ENCODE peak calls at places on chromosome 11, in ten cellular contexts. O, J, W, Y, B, P, C, N, X and S are unnamed samples. For H3K4me1, the result is how much of the 10 kb centered on the place peaks cover.

GRCh38 chr11:80584661-80585060 is 1143.8 kb upstream of the TENM4 start:
- DNase-seq in B (no peak), J (no peak), X (no peak), C (no peak), O (no peak), Y (no peak), W (no peak), P (no peak), N (no peak), S (no peak)

GRCh38 chr11:134331565-134332188 is at the start of gene GLB1L2:
- DNase-seq in P (peak), N (peak), W (peak), J (peak), B (no peak), X (peak), C (peak), O (peak), Y (peak), S (peak)

GRCh38 chr11:9293646-9294045 is 20.7 kb downstream of the TMEM41B start:
- DNase-seq in O (no peak), C (no peak), X (no peak), N (no peak), P (no peak), B (no peak), W (no peak), J (no peak), Y (no peak), S (no peak)

GRCh38 chr11:125423247-125423849 is 72.7 kb downstream of the FEZ1 start:
- DNase-seq in Y (no peak), N (no peak), X (no peak), O (no peak), J (peak), B (no peak), P (no peak), W (no peak), C (no peak), S (no peak)

GRCh38 chr11:3104051-3104714 is 47.0 kb upstream of the CARS1 start:
- DNase-seq in B (no peak), J (no peak), O (no peak), P (no peak), N (no peak), Y (no peak), C (no peak), W (no peak), X (peak), S (peak)

GRCh38 chr11:76995177-76995576 is 39.0 kb upstream of the B3GNT6 start:
- DNase-seq in Y (no peak), C (no peak), X (no peak), J (no peak), O (no peak), N (no peak), P (no peak), B (no peak), W (no peak), S (no peak)

GRCh38 chr11:134939046-134939445 is 527.0 kb upstream of the B3GAT1 start:
- DNase-seq in Y (no peak), P (no peak), O (no peak), X (no peak), J (no peak), B (no peak), N (no peak), W (peak), C (no peak), S (no peak)

GRCh38 chr11:1088927-1089737 is 14.5 kb downstream of the MUC2 start:
- DNase-seq in B (no peak), J (no peak), O (no peak), N (no peak), C (no peak), Y (peak), X (no peak), P (no peak), W (no peak), S (peak)

GRCh38 chr11:108115495-108116140 is 5.7 kb upstream of the ACAT1 start:
- DNase-seq in W (peak), C (peak), N (peak), P (no peak), O (no peak), J (peak), X (peak), Y (no peak), B (no peak), S (peak)

DNA sequence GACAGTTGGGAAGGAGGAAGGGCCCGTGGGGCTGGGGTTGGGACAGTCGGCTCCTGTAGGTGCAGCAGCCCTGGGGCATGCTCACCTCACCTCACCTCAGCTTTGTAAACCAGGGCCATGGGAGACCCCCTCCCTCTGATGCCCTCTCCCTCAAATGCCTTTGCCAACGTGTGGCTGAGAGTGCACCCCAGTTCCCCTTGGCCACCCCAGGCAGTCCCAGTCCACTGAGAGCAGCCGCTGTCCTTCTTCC is 4.2 kb upstream of the NEAT1 start:
- DNase-seq in O (no peak), B (no peak), C (no peak), J (no peak), Y (no peak), W (no peak), P (peak), X (no peak), N (no peak), S (no peak)
- H3K4me1 ChIP-seq in O (half or more), B (half or more), C (under half), J (half or more), Y (half or more), W (under half), P (under half), X (under half), N (half or more), S (under half)

GRCh38 chr11:35177370-35177769 is 38.4 kb downstream of the CD44 start:
- DNase-seq in X (no peak), W (no peak), O (no peak), N (no peak), P (peak), J (no peak), B (no peak), Y (peak), C (peak), S (no peak)

GRCh38 chr11:35179466-35180135 is 40.6 kb downstream of the CD44 start:
- DNase-seq in P (no peak), N (no peak), W (no peak), Y (no peak), C (peak), X (no peak), B (no peak), J (no peak), O (no peak), S (no peak)

GRCh38 chr11:35180311-35181233 is 41.6 kb downstream of the CD44 start:
- DNase-seq in N (no peak), C (peak), X (no peak), J (peak), B (no peak), O (peak), Y (no peak), P (no peak), W (peak), S (no peak)

GRCh38 chr11:35178067-35178805 is 39.3 kb downstream of the CD44 start:
- DNase-seq in C (no peak), B (no peak), J (no peak), X (no peak), N (no peak), Y (no peak), O (no peak), P (no peak), W (no peak), S (no peak)

DNA sequence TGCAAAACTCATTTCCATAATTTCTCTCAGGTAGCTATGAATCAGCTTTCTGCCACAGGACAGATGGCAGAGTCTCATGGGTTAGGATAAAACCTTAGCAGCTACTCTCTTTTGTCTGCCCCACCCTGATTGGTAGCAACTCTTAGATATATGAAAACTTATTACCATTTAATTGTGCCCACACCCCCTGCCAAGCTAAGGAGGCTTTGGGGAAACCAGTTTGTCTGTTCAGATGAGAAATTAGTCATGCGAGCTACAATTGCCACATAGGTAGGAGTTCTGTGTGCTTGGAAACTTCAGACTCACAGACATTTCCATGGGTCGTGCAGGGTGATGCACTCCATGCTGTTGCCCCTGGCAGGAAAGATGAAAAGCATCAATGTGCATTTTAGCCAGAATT is 39.9 kb downstream of the CD44 start:
- DNase-seq in J (no peak), O (no peak), C (peak), W (no peak), B (no peak), P (no peak), N (no peak), X (no peak), Y (no peak), S (no peak)
- H3K4me1 ChIP-seq in J (under half), O (under half), C (under half), W (under half), B (under half), P (half or more), N (half or more), X (under half), Y (half or more), S (under half)

GRCh38 chr11:35944503-35945136 is 758 bp downstream of the LDLRAD3 start:
- DNase-seq in N (no peak), B (no peak), O (no peak), W (peak), X (no peak), P (no peak), C (peak), Y (no peak), J (peak), S (peak)
- H3K4me1 ChIP-seq in N (under half), B (under half), O (under half), W (half or more), X (under half), P (under half), C (under half), Y (under half), J (half or more), S (under half)

GRCh38 chr11:10327254-10327653 is 22.4 kb downstream of the ADM start:
- DNase-seq in W (no peak), C (peak), J (no peak), P (no peak), B (no peak), X (no peak), N (no peak), Y (no peak), O (no peak), S (no peak)

GRCh38 chr11:10326080-10326964 is 21.4 kb downstream of the ADM start:
- DNase-seq in X (no peak), Y (no peak), P (no peak), J (no peak), C (peak), N (peak), B (no peak), O (no peak), W (no peak), S (peak)

GRCh38 chr11:10323793-10324170 is 18.9 kb downstream of the ADM start:
- DNase-seq in N (no peak), W (no peak), O (peak), J (no peak), Y (no peak), P (no peak), B (no peak), C (peak), X (no peak), S (no peak)

GRCh38 chr11:10324474-10324873 is 19.6 kb downstream of the ADM start:
- DNase-seq in Y (no peak), C (no peak), P (no peak), X (no peak), N (no peak), W (no peak), O (no peak), B (no peak), J (no peak), S (no peak)

DNA sequence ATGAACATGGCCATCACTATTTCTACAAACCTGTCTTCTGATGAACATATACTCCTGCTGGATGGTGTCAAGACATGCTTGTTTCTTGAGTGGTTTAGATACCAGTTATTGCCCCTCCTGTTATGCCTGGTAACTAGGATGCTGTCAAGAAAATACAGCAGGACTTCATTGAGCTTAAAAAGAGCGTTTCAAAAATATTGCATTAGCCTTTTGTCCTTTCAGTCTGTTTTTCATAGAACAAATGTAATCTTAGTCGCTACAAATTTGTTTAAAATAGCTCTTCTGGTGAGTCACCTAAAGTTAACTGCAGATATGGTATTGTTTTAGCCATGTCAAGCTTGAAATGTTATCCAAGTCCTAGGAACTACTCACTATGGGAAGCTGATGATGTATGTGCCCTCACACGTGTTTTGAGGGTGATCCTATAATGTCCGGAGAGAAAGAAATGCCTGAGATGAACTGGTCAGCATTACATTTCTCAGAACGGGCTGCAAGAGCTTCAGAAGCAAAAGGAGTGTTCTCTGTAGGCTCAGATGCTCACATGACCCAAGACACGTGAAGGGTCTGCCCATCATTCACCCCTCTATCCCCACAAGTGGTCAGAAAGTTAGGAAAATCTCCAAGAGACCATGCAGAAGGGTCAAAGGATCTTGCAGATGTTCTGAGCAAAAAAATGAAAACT is 20.7 kb downstream of the ADM start:
- DNase-seq in J (no peak), C (peak), P (no peak), N (no peak), O (no peak), Y (no peak), B (no peak), X (no peak), W (no peak), S (no peak)
- H3K4me1 ChIP-seq in J (under half), C (half or more), P (under half), N (half or more), O (under half), Y (under half), B (under half), X (under half), W (under half), S (under half)

GRCh38 chr11:103530257-103530656 is 421.0 kb downstream of the DYNC2H1 start:
- DNase-seq in C (peak), N (no peak), X (no peak), P (no peak), J (no peak), W (no peak), Y (no peak), O (no peak), B (no peak), S (no peak)
- H3K4me1 ChIP-seq in C (under half), N (under half), X (under half), P (under half), J (under half), W (under half), Y (under half), O (under half), B (under half), S (under half)

DNA sequence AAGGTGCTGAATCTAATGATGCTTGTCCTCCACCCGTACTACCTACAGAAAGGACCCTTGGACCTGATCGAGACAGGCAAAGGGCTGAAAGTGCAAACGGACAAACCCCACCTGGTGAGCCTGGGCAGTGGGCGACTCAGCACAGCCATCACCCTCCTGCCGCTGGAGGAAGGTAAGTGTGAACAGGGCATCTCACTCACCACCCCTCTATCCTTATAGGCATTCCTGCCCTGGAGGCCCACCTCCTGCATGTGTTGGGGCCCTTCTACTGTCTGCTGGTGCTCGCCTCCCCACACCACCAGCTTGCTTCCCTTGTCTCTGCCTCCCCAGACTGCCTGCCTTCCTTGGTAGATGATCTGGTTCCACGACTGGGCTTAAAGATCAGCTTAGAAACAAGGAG is 7.1 kb downstream of the PHLDB1 start:
- DNase-seq in Y (no peak), X (peak), P (no peak), N (no peak), O (no peak), J (no peak), B (no peak), C (no peak), W (no peak), S (peak)
- H3K4me1 ChIP-seq in Y (under half), X (under half), P (under half), N (half or more), O (under half), J (half or more), B (under half), C (under half), W (half or more), S (under half)

DNA sequence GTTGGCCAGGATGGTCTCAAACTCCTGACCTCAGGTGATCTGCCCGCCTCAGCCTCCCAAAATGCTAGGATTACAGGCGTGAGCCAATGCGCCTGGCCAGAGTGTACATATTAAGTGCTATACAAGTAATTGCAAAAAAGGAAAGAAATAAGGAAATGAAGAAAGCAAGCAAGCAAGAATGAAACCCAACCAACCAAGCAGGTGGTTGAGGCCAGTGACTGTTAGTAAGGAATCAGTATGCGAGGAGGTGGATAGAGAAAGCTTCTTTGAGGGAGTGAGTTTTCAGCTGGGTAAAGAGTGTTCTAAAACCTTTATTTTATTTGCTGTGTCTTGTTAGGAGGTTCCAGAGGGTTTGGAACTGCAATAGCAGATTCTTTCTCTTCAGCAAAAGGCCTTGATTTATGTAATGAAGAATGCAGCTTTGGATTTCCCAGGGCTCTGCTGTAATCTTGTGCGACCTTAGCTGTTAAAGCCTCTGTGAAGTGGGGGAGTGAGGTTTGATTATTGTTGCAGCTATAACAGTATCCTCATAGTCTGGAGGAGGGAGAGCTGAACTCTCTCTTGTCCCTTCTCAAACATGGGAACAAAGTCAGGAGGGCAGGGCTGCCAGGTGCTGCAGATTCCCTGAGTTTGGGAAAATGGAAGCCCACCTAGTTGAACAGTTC is 5.7 kb downstream of the AMPD3 start:
- DNase-seq in C (no peak), W (no peak), J (no peak), P (no peak), O (no peak), N (no peak), Y (no peak), X (peak), B (no peak), S (no peak)
- H3K4me1 ChIP-seq in C (under half), W (under half), J (under half), P (under half), O (under half), N (under half), Y (under half), X (under half), B (under half), S (under half)

DNA sequence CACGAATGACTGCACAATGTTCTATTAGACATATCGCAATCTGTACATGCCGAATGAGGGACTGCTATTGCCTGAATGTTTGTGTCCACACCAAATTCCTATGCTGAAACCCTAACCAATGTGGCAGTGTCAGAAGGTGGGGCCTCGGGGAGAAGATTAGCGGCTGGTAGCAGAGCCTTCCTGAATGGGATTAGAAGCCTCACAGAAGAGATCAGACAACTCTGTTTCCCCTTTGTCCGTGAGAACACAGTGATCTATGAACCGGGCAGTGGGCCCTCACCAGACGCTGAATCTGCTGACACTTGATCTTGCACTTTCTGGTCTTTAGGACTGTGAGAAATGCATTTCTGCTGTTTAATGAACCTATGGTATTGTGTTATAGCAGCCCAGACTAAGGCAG is 33.1 kb downstream of the LRFN4 start:
- DNase-seq in O (peak), C (peak), Y (no peak), X (no peak), W (peak), J (no peak), B (no peak), N (no peak), P (no peak), S (no peak)
- H3K4me1 ChIP-seq in O (under half), C (under half), Y (under half), X (under half), W (under half), J (under half), B (under half), N (half or more), P (under half), S (under half)